ENCODE peak calls at places on chromosomes 12 and 14, in seven cellular contexts. One of them, this sample, is unnamed.

GRCh38 chr14:25394356-25394755 is 344.4 kb upstream of the STXBP6 start:
- DNase-seq in AG04450: no peak
- DNase-seq in LoVo: no peak
- DNase-seq in anterior cingulate cortex: no peak
- DNase-seq in stimulated activated CD8-positive, alpha-beta memory T cell treated with anti-CD3 and anti-CD28 coated beads, Interleukin-15, amount 100 ng/mL, for 1 hour: no peak
- DNase-seq in kidney tubule cell: peak; percentile 51
- DNase-seq in activated T-cell treated with anti-CD3 and anti-CD28 coated beads for 24 hours: no peak
- DNase-seq in this sample: no peak

GRCh38 chr14:65495196-65495595 is 82.7 kb downstream of the FUT8 start:
- DNase-seq in AG04450: no peak
- DNase-seq in LoVo: no peak
- DNase-seq in anterior cingulate cortex: no peak
- DNase-seq in stimulated activated CD8-positive, alpha-beta memory T cell treated with anti-CD3 and anti-CD28 coated beads, Interleukin-15, amount 100 ng/mL, for 1 hour: no peak
- DNase-seq in kidney tubule cell: peak; percentile 24
- DNase-seq in activated T-cell treated with anti-CD3 and anti-CD28 coated beads for 24 hours: no peak
- DNase-seq in this sample: no peak

GRCh38 chr14:64928239-64929002 is 14.1 kb downstream of the GPX2 start:
- DNase-seq in AG04450: no peak
- DNase-seq in LoVo: no peak
- DNase-seq in anterior cingulate cortex: no peak
- DNase-seq in stimulated activated CD8-positive, alpha-beta memory T cell treated with anti-CD3 and anti-CD28 coated beads, Interleukin-15, amount 100 ng/mL, for 1 hour: no peak
- DNase-seq in kidney tubule cell: no peak
- DNase-seq in activated T-cell treated with anti-CD3 and anti-CD28 coated beads for 24 hours: no peak
- DNase-seq in this sample: no peak

GRCh38 chr12:11568762-11569478 is 80.6 kb upstream of the ETV6 start:
- DNase-seq in AG04450: no peak
- DNase-seq in LoVo: no peak
- DNase-seq in anterior cingulate cortex: no peak
- DNase-seq in stimulated activated CD8-positive, alpha-beta memory T cell treated with anti-CD3 and anti-CD28 coated beads, Interleukin-15, amount 100 ng/mL, for 1 hour: no peak
- DNase-seq in kidney tubule cell: no peak
- DNase-seq in activated T-cell treated with anti-CD3 and anti-CD28 coated beads for 24 hours: no peak
- DNase-seq in this sample: no peak

GRCh38 chr12:131122631-131123030 is 168.9 kb downstream of the ADGRD1 start:
- DNase-seq in AG04450: no peak
- DNase-seq in LoVo: no peak
- DNase-seq in anterior cingulate cortex: no peak
- DNase-seq in stimulated activated CD8-positive, alpha-beta memory T cell treated with anti-CD3 and anti-CD28 coated beads, Interleukin-15, amount 100 ng/mL, for 1 hour: no peak
- DNase-seq in kidney tubule cell: no peak
- DNase-seq in activated T-cell treated with anti-CD3 and anti-CD28 coated beads for 24 hours: no peak
- DNase-seq in this sample: no peak

GRCh38 chr12:7994731-7995205 is 37.7 kb upstream of the FOXJ2 start:
- DNase-seq in AG04450: peak; percentile 87
- DNase-seq in LoVo: peak; percentile 28
- DNase-seq in anterior cingulate cortex: no peak
- DNase-seq in stimulated activated CD8-positive, alpha-beta memory T cell treated with anti-CD3 and anti-CD28 coated beads, Interleukin-15, amount 100 ng/mL, for 1 hour: no peak
- DNase-seq in kidney tubule cell: peak; percentile 58
- DNase-seq in activated T-cell treated with anti-CD3 and anti-CD28 coated beads for 24 hours: no peak
- DNase-seq in this sample: no peak

GRCh38 chr12:27274706-27275105 is 30.6 kb downstream of the STK38L start:
- DNase-seq in AG04450: no peak
- DNase-seq in LoVo: no peak
- DNase-seq in anterior cingulate cortex: no peak
- DNase-seq in stimulated activated CD8-positive, alpha-beta memory T cell treated with anti-CD3 and anti-CD28 coated beads, Interleukin-15, amount 100 ng/mL, for 1 hour: no peak
- DNase-seq in kidney tubule cell: no peak
- DNase-seq in activated T-cell treated with anti-CD3 and anti-CD28 coated beads for 24 hours: no peak
- DNase-seq in this sample: no peak

GRCh38 chr14:70845601-70846000 is 36.3 kb upstream of the MAP3K9 start:
- DNase-seq in AG04450: no peak
- DNase-seq in LoVo: no peak
- DNase-seq in anterior cingulate cortex: no peak
- DNase-seq in stimulated activated CD8-positive, alpha-beta memory T cell treated with anti-CD3 and anti-CD28 coated beads, Interleukin-15, amount 100 ng/mL, for 1 hour: no peak
- DNase-seq in kidney tubule cell: peak; percentile 67
- DNase-seq in activated T-cell treated with anti-CD3 and anti-CD28 coated beads for 24 hours: no peak
- DNase-seq in this sample: no peak

GRCh38 chr12:56941299-56942017 is 7.2 kb upstream of the SDR9C7 start:
- DNase-seq in AG04450: no peak
- DNase-seq in LoVo: no peak
- DNase-seq in anterior cingulate cortex: peak; percentile 4
- DNase-seq in stimulated activated CD8-positive, alpha-beta memory T cell treated with anti-CD3 and anti-CD28 coated beads, Interleukin-15, amount 100 ng/mL, for 1 hour: no peak
- DNase-seq in kidney tubule cell: peak; percentile 77
- DNase-seq in activated T-cell treated with anti-CD3 and anti-CD28 coated beads for 24 hours: no peak
- DNase-seq in this sample: peak; percentile 39

GRCh38 chr14:106551265-106551664 is 1024.9 kb downstream of the TMEM121 start:
- DNase-seq in AG04450: no peak
- DNase-seq in LoVo: no peak
- DNase-seq in anterior cingulate cortex: no peak
- DNase-seq in stimulated activated CD8-positive, alpha-beta memory T cell treated with anti-CD3 and anti-CD28 coated beads, Interleukin-15, amount 100 ng/mL, for 1 hour: no peak
- DNase-seq in kidney tubule cell: no peak
- DNase-seq in activated T-cell treated with anti-CD3 and anti-CD28 coated beads for 24 hours: no peak
- DNase-seq in this sample: no peak

GRCh38 chr12:108643941-108644742 is 10.4 kb upstream of the SELPLG start:
- DNase-seq in AG04450: no peak
- DNase-seq in LoVo: peak; percentile 63
- DNase-seq in anterior cingulate cortex: no peak
- DNase-seq in stimulated activated CD8-positive, alpha-beta memory T cell treated with anti-CD3 and anti-CD28 coated beads, Interleukin-15, amount 100 ng/mL, for 1 hour: no peak
- DNase-seq in kidney tubule cell: peak; percentile 83
- DNase-seq in activated T-cell treated with anti-CD3 and anti-CD28 coated beads for 24 hours: no peak
- DNase-seq in this sample: no peak

GRCh38 chr14:59183150-59183549 is 5.3 kb upstream of the DAAM1 start:
- DNase-seq in AG04450: no peak
- DNase-seq in LoVo: no peak
- DNase-seq in anterior cingulate cortex: no peak
- DNase-seq in stimulated activated CD8-positive, alpha-beta memory T cell treated with anti-CD3 and anti-CD28 coated beads, Interleukin-15, amount 100 ng/mL, for 1 hour: no peak
- DNase-seq in kidney tubule cell: no peak
- DNase-seq in activated T-cell treated with anti-CD3 and anti-CD28 coated beads for 24 hours: no peak
- DNase-seq in this sample: no peak

GRCh38 chr12:116813271-116814041 is 67.8 kb downstream of the HRK start:
- DNase-seq in AG04450: no peak
- DNase-seq in LoVo: peak; percentile 30
- DNase-seq in anterior cingulate cortex: no peak
- DNase-seq in stimulated activated CD8-positive, alpha-beta memory T cell treated with anti-CD3 and anti-CD28 coated beads, Interleukin-15, amount 100 ng/mL, for 1 hour: no peak
- DNase-seq in kidney tubule cell: peak; percentile 69
- DNase-seq in activated T-cell treated with anti-CD3 and anti-CD28 coated beads for 24 hours: no peak
- DNase-seq in this sample: no peak

GRCh38 chr14:94638330-94638729 is 26.1 kb downstream of the SERPINA3 start:
- DNase-seq in AG04450: no peak
- DNase-seq in LoVo: no peak
- DNase-seq in anterior cingulate cortex: no peak
- DNase-seq in stimulated activated CD8-positive, alpha-beta memory T cell treated with anti-CD3 and anti-CD28 coated beads, Interleukin-15, amount 100 ng/mL, for 1 hour: no peak
- DNase-seq in kidney tubule cell: peak; percentile 12
- DNase-seq in activated T-cell treated with anti-CD3 and anti-CD28 coated beads for 24 hours: no peak
- DNase-seq in this sample: no peak

GRCh38 chr12:131383741-131384543 is 326.9 kb upstream of the SFSWAP start:
- DNase-seq in AG04450: no peak
- DNase-seq in LoVo: no peak
- DNase-seq in anterior cingulate cortex: no peak
- DNase-seq in stimulated activated CD8-positive, alpha-beta memory T cell treated with anti-CD3 and anti-CD28 coated beads, Interleukin-15, amount 100 ng/mL, for 1 hour: no peak
- DNase-seq in kidney tubule cell: no peak
- DNase-seq in activated T-cell treated with anti-CD3 and anti-CD28 coated beads for 24 hours: no peak
- DNase-seq in this sample: no peak

GRCh38 chr12:93671044-93671443 is 6.1 kb upstream of the CRADD start:
- DNase-seq in AG04450: no peak
- DNase-seq in LoVo: no peak
- DNase-seq in anterior cingulate cortex: no peak
- DNase-seq in stimulated activated CD8-positive, alpha-beta memory T cell treated with anti-CD3 and anti-CD28 coated beads, Interleukin-15, amount 100 ng/mL, for 1 hour: no peak
- DNase-seq in kidney tubule cell: no peak
- DNase-seq in activated T-cell treated with anti-CD3 and anti-CD28 coated beads for 24 hours: no peak
- DNase-seq in this sample: no peak

GRCh38 chr14:63854330-63854729 is 1.5 kb downstream of the SYNE2 start:
- DNase-seq in AG04450: no peak
- DNase-seq in LoVo: no peak
- DNase-seq in anterior cingulate cortex: no peak
- DNase-seq in stimulated activated CD8-positive, alpha-beta memory T cell treated with anti-CD3 and anti-CD28 coated beads, Interleukin-15, amount 100 ng/mL, for 1 hour: no peak
- DNase-seq in kidney tubule cell: no peak
- DNase-seq in activated T-cell treated with anti-CD3 and anti-CD28 coated beads for 24 hours: no peak
- DNase-seq in this sample: no peak

This sample was measured in CMK.